ENCODE peak calls at places on chromosomes 1 and 21, in four cellular contexts. O is A549, K is epithelial cell of proximal tubule, H is omental fat pad. E is an unnamed sample.

GRCh38 chr1:223429821-223430220 is 36.6 kb downstream of the CCDC185 start:
- DNase-seq in O (no peak), H (no peak), K (no peak), E (no peak)

GRCh38 chr21:29257701-29258100 is 41.0 kb upstream of the BACH1 start:
- DNase-seq in H (no peak), K (no peak), O (no peak), E (no peak)

GRCh38 chr1:28864695-28865094 is 49.7 kb upstream of the EPB41 start:
- DNase-seq in K (no peak), O (no peak), H (no peak), E (no peak)

GRCh38 chr1:54577612-54578011 is 29.6 kb downstream of the ACOT11 start:
- DNase-seq in K (no peak), H (no peak), O (no peak), E (no peak)

GRCh38 chr1:172383541-172383940 is 36.9 kb upstream of the C1orf105 start:
- DNase-seq in K (no peak), H (no peak), O (no peak), E (no peak)

GRCh38 chr1:87330954-87331318 is 2.3 kb downstream of the LMO4 start:
- DNase-seq in K (no peak), H (no peak), O (no peak), E (no peak)

GRCh38 chr1:60978421-60979357 is 103.7 kb upstream of the NFIA start:
- DNase-seq in O (peak), H (no peak), K (no peak), E (no peak)

GRCh38 chr1:227726318-227726717 is 8.8 kb downstream of the JMJD4 start:
- DNase-seq in H (no peak), O (no peak), K (no peak), E (no peak)

GRCh38 chr1:39359028-39359570 is 132.3 kb upstream of the BMP8A start:
- DNase-seq in O (no peak), H (no peak), K (no peak), E (no peak)

GRCh38 chr1:28577738-28578536 is 14.1 kb upstream of the RAB42 start:
- DNase-seq in H (no peak), O (no peak), K (no peak), E (no peak)

GRCh38 chr21:26280715-26281310 is 110.2 kb upstream of the APP start:
- DNase-seq in H (no peak), K (no peak), O (no peak), E (no peak)

GRCh38 chr1:44609768-44610526 is 64.3 kb downstream of the TMEM53 start:
- DNase-seq in H (no peak), K (no peak), O (no peak), E (no peak)

GRCh38 chr1:56645663-56646330 is 683 bp downstream of the PRKAA2 start:
- DNase-seq in O (peak), H (no peak), K (no peak), E (no peak)

GRCh38 chr1:36236302-36236701 is 12.1 kb downstream of the THRAP3 start:
- DNase-seq in K (no peak), H (no peak), O (no peak), E (no peak)

GRCh38 chr21:33645730-33646129 is 3.4 kb downstream of the ITSN1 start:
- DNase-seq in O (no peak), H (no peak), K (no peak), E (no peak)

GRCh38 chr1:213643360-213643759 is 344.4 kb upstream of the PROX1 start:
- DNase-seq in H (no peak), O (no peak), K (no peak), E (no peak)

GRCh38 chr1:115356356-115356755 is 18.3 kb upstream of the NGF start:
- DNase-seq in H (no peak), K (no peak), O (no peak), E (no peak)

GRCh38 chr1:176382163-176382562 is 80.8 kb upstream of the PAPPA2 start:
- DNase-seq in O (no peak), H (no peak), K (no peak), E (no peak)

GRCh38 chr1:112544011-112544688 is 35.4 kb downstream of the WNT2B start:
- DNase-seq in O (peak), K (peak), H (no peak), E (no peak)

GRCh38 chr1:67135354-67135753 is 584 bp upstream of the C1orf141 start:
- DNase-seq in K (no peak), O (no peak), H (no peak), E (no peak)

GRCh38 chr1:67261646-67262045 is 46.0 kb upstream of the IL12RB2 start:
- DNase-seq in K (no peak), H (no peak), O (no peak), E (no peak)

GRCh38 chr1:14135070-14135469 is 435.1 kb downstream of the PRDM2 start:
- DNase-seq in O (no peak), H (no peak), K (no peak), E (no peak)

GRCh38 chr1:223142795-223143759 is at the start of gene TLR5:
- DNase-seq in H (peak), O (peak), K (no peak), E (peak)

GRCh38 chr1:1918901-1919303 is at the start of gene TMEM52:
- DNase-seq in K (no peak), H (no peak), O (no peak), E (no peak)

GRCh38 chr1:32470991-32471694 is 6.3 kb downstream of the ZBTB8B start:
- DNase-seq in K (no peak), O (no peak), H (no peak), E (no peak)

GRCh38 chr1:211484738-211485479 is 7.1 kb downstream of the RD3 start:
- DNase-seq in O (no peak), K (no peak), H (no peak), E (no peak)

GRCh38 chr1:64335634-64336033 is 132.2 kb downstream of the UBE2U start:
- DNase-seq in K (no peak), O (no peak), H (no peak), E (no peak)

GRCh38 chr1:231216515-231216914 is 24.5 kb upstream of the GNPAT start:
- DNase-seq in O (no peak), K (no peak), H (no peak), E (no peak)

GRCh38 chr1:11180342-11180744 is 8.8 kb upstream of the ANGPTL7 start:
- DNase-seq in H (no peak), O (no peak), K (peak), E (no peak)

GRCh38 chr1:116178837-116179236 is 67.6 kb downstream of the MAB21L3 start:
- DNase-seq in O (no peak), K (no peak), H (no peak), E (no peak)

DNA sequence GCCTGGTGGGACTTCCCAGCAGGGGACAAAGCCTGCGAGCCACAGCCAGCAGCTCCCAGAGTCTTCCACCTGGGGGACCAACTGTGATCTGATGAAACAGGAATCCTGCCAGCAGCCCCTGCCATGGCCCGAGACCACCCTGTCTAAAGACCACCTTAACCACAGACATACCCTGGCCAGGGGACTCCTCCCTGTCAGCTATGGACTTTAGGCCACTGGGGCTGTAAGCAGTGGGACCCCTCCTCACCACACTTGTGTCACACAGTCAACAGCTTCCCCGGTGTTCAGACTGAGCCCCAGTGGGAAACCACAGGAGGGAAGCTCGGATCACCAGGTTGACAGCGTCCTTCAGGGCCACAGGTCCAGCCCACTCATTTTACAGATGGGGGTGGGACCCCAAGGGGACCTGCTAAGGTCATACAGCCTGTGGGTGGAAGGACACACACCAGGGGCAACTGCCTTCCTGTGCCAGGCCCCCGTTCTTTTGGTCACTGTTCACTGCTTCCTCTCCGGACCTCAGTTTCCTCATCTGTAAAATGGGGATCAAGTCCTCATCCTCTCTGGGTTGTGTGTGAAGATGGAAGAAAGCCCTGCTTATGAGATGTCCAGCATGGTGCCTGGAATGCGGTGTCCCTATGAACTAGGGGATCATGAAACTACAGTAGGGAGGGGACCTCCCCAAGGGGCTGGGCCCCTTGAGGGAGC is 11.4 kb downstream of the EPHA2 start:
- DNase-seq in O (peak), H (no peak), K (no peak), E (no peak)
- TF ChIP-seq CTCF in O (no peak), H (no peak), K (no peak), E (no peak)

DNA sequence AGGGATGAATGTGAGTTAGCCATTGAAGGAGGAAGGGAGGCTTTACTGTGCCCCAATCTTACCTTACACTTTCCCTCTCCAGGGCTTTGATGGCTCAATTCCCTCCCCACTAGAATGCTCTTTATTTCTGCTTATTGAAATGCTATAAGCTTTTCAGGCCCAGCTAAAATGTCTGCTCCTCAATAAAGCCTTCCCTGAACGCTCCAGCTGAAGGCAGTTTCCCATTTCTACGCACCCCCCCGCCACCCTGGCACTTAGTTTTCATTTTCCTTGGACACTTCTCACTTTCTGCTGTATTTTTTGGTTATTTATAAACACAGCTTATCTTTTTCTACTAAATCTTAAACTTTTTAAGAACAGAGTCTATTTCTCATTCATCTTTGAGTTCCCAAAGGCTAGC is 7.1 kb upstream of the TMEM167B start:
- DNase-seq in K (no peak), O (no peak), H (no peak), E (no peak)
- TF ChIP-seq CTCF in K (no peak), O (no peak), H (no peak), E (no peak)

GRCh38 chr1:75425001-75425400 is 185.9 kb downstream of the SLC44A5 start:
- DNase-seq in K (no peak), O (no peak), H (no peak), E (no peak)

GRCh38 chr1:75423136-75423535 is 187.8 kb downstream of the SLC44A5 start:
- DNase-seq in O (no peak), K (no peak), H (no peak), E (no peak)

GRCh38 chr1:75426688-75427087 is 184.2 kb downstream of the SLC44A5 start:
- DNase-seq in O (no peak), H (no peak), K (no peak), E (no peak)

DNA sequence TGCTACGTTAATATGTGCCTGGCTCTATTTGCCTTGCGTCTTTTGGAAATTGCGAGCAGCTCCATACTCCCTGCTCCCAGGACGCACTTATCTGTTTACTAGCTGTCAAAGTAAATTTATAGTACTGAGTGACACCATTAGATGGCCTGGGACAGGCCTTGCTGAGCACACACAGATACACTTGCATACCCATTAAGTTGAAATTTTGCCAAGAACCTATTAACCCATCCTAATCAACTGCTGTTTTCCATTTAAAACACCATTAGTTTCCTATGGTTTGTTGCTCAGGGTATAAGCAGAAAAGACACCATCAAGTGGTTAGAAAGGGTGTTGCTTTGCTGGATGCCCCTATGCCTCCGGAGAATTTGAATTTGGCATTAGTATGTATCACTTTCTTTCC is 187.3 kb downstream of the SLC44A5 start:
- DNase-seq in H (no peak), O (no peak), K (no peak), E (no peak)
- TF ChIP-seq CTCF in H (no peak), O (no peak), K (peak), E (no peak)

GRCh38 chr1:155973723-155974122 is 4.6 kb downstream of the ARHGEF2 start:
- DNase-seq in K (no peak), O (no peak), H (no peak), E (no peak)

GRCh38 chr1:155975375-155976061 is 2.8 kb downstream of the ARHGEF2 start:
- DNase-seq in K (no peak), H (no peak), O (no peak), E (no peak)

GRCh38 chr1:155971910-155972809 is 6.2 kb downstream of the ARHGEF2 start:
- DNase-seq in K (no peak), H (no peak), O (no peak), E (no peak)

GRCh38 chr1:155976062-155976912 is 2.1 kb downstream of the ARHGEF2 start:
- DNase-seq in O (peak), K (no peak), H (no peak), E (peak)

GRCh38 chr1:155974208-155975165 is 3.9 kb downstream of the ARHGEF2 start:
- DNase-seq in O (no peak), K (no peak), H (no peak), E (no peak)
- TF ChIP-seq CTCF in O (no peak), K (no peak), H (no peak), E (no peak)

GRCh38 chr1:237223419-237223818 is 181.4 kb downstream of the RYR2 start:
- DNase-seq in K (no peak), O (no peak), H (no peak), E (no peak)

GRCh38 chr1:237219751-237220150 is 177.8 kb downstream of the RYR2 start:
- DNase-seq in O (no peak), H (no peak), K (no peak), E (no peak)

GRCh38 chr1:237220243-237220642 is 178.3 kb downstream of the RYR2 start:
- DNase-seq in K (no peak), H (no peak), O (no peak), E (no peak)
- TF ChIP-seq CTCF in K (no peak), H (no peak), O (no peak), E (no peak)

GRCh38 chr1:160618763-160619274 is 28.0 kb downstream of the SLAMF1 start:
- DNase-seq in K (no peak), O (peak), H (no peak), E (no peak)
- TF ChIP-seq CTCF in K (peak), O (peak), H (no peak), E (peak)

E was measured in natural killer cell.